ENCODE peak calls at places on chromosomes 13 and 19, in five cellular contexts. A, Y, M, R and B are unnamed samples.

GRCh38 chr19:29805026-29805925 is 6.5 kb upstream of the CCNE1 start:
- DNase-seq in A (no peak), Y (no peak), M (peak), R (no peak), B (no peak)

GRCh38 chr13:29105779-29106178 is 285.6 kb downstream of the MTUS2 start:
- DNase-seq in R (no peak), A (no peak), Y (peak), M (peak), B (no peak)

GRCh38 chr19:2242092-2242537 is 5.5 kb downstream of the SF3A2 start:
- DNase-seq in Y (no peak), A (no peak), M (no peak), R (no peak), B (no peak)

GRCh38 chr19:3407556-3408516 is 41.5 kb downstream of the NFIC start:
- DNase-seq in A (no peak), R (no peak), Y (no peak), M (no peak), B (no peak)

GRCh38 chr19:47097396-47098217 is 16.0 kb downstream of the ZC3H4 start:
- DNase-seq in M (no peak), Y (no peak), R (no peak), A (no peak), B (no peak)

GRCh38 chr19:5717215-5717614 is 2.7 kb downstream of the LONP1 start:
- DNase-seq in M (no peak), R (no peak), A (no peak), Y (no peak), B (no peak)

GRCh38 chr19:42282810-42283247 is 13.8 kb downstream of the CIC start:
- DNase-seq in M (no peak), A (no peak), Y (no peak), R (no peak), B (no peak)

GRCh38 chr13:97191143-97191542 is 31.0 kb upstream of the MBNL2 start:
- DNase-seq in A (no peak), M (no peak), R (no peak), Y (no peak), B (no peak)